ENCODE peak calls at places on chromosomes 7 and 10, in six cellular contexts. Q, O, J, W, R and B are unnamed samples.
A peak's percentile ranks its signal among the peaks of the same experiment; 100 is the strongest.

GRCh38 chr10:44293842-44294241 is 91.1 kb downstream of the CXCL12 start:
- DNase-seq in Q (no peak), O (no peak), J (no peak), W (no peak), R (peak; percentile 9), B (no peak)

GRCh38 chr7:143408686-143409551 is at the start of gene EPHA1:
- DNase-seq in Q (peak; percentile 83), O (no peak), J (peak; percentile 48), W (no peak), R (no peak), B (no peak)

GRCh38 chr7:45873355-45873754 is 473 bp upstream of the CCDC201 start:
- DNase-seq in Q (no peak), O (no peak), J (no peak), W (no peak), R (no peak), B (no peak)

GRCh38 chr10:20768849-20769248 is 128.3 kb downstream of the NEBL start:
- DNase-seq in Q (no peak), O (no peak), J (no peak), W (no peak), R (no peak), B (no peak)

GRCh38 chr7:80552304-80552703 is 40.4 kb upstream of the GNAT3 start:
- DNase-seq in Q (no peak), O (no peak), J (no peak), W (no peak), R (no peak), B (no peak)

GRCh38 chr7:22094413-22095304 is 149.0 kb upstream of the CDCA7L start:
- DNase-seq in Q (no peak), O (no peak), J (peak; percentile 35), W (no peak), R (no peak), B (no peak)

GRCh38 chr10:129849853-129850252 is 114.2 kb downstream of the EBF3 start:
- DNase-seq in Q (no peak), O (no peak), J (no peak), W (no peak), R (no peak), B (no peak)

GRCh38 chr7:108570146-108570755 is 577 bp downstream of the DNAJB9 start:
- DNase-seq in Q (no peak), O (peak; percentile 5), J (peak; percentile 87), W (no peak), R (peak; percentile 44), B (no peak)

GRCh38 chr10:126088144-126088543 is 191.8 kb downstream of the FANK1 start:
- DNase-seq in Q (no peak), O (no peak), J (peak; percentile 3), W (no peak), R (no peak), B (no peak)

GRCh38 chr7:4184653-4185052 is 497.4 kb upstream of the FOXK1 start:
- DNase-seq in Q (no peak), O (no peak), J (no peak), W (no peak), R (no peak), B (no peak)

GRCh38 chr10:27529010-27529783 is 25.1 kb downstream of the RAB18 start:
- DNase-seq in Q (no peak), O (no peak), J (peak; percentile 70), W (no peak), R (no peak), B (no peak)

GRCh38 chr7:122902751-122903495 is 16.7 kb upstream of the CADPS2 start:
- DNase-seq in Q (no peak), O (no peak), J (no peak), W (no peak), R (peak; percentile 21), B (no peak)

GRCh38 chr10:6097063-6097462 is 8.2 kb downstream of the RBM17 start:
- DNase-seq in Q (no peak), O (no peak), J (no peak), W (no peak), R (no peak), B (no peak)

GRCh38 chr10:79905322-79906314 is 43.3 kb downstream of the SFTPD start:
- DNase-seq in Q (no peak), O (no peak), J (no peak), W (no peak), R (no peak), B (no peak)

GRCh38 chr7:109179601-109180000 is 609.9 kb downstream of the DNAJB9 start:
- DNase-seq in Q (no peak), O (no peak), J (no peak), W (no peak), R (no peak), B (no peak)

GRCh38 chr10:93893646-93894515 is at the start of gene SLC35G1:
- DNase-seq in Q (peak; percentile 76), O (peak; percentile 82), J (peak; percentile 81), W (peak; percentile 26), R (peak; percentile 25), B (peak; percentile 84)

GRCh38 chr7:76191783-76192240 is 9.9 kb upstream of the SRRM3 start:
- DNase-seq in Q (peak; percentile 71), O (no peak), J (peak; percentile 62), W (no peak), R (peak; percentile 46), B (no peak)

GRCh38 chr10:125060851-125061556 is 99.4 kb downstream of the CTBP2 start:
- DNase-seq in Q (peak; percentile 85), O (no peak), J (peak; percentile 33), W (no peak), R (peak; percentile 35), B (no peak)

GRCh38 chr10:6128591-6129383 is 40.0 kb downstream of the RBM17 start:
- DNase-seq in Q (no peak), O (no peak), J (no peak), W (no peak), R (no peak), B (no peak)

GRCh38 chr7:47511698-47512370 is 70.1 kb downstream of the TNS3 start:
- DNase-seq in Q (no peak), O (no peak), J (no peak), W (no peak), R (no peak), B (no peak)

GRCh38 chr7:32039000-32039756 is 31.0 kb downstream of the PDE1C start:
- DNase-seq in Q (no peak), O (no peak), J (peak; percentile 0), W (no peak), R (peak; percentile 16), B (no peak)

GRCh38 chr10:31121797-31122586 is 90.3 kb upstream of the ZNF438 start:
- DNase-seq in Q (no peak), O (no peak), J (no peak), W (no peak), R (no peak), B (no peak)

GRCh38 chr7:146090023-146090645 is 26.5 kb upstream of the CNTNAP2 start:
- DNase-seq in Q (no peak), O (peak; percentile 5), J (peak; percentile 57), W (no peak), R (peak; percentile 8), B (no peak)

GRCh38 chr7:158080899-158081445 is 506.7 kb downstream of the PTPRN2 start:
- DNase-seq in Q (no peak), O (no peak), J (no peak), W (no peak), R (no peak), B (no peak)

GRCh38 chr7:159091480-159092475 is 52.9 kb downstream of the VIPR2 start:
- DNase-seq in Q (peak; percentile 40), O (no peak), J (no peak), W (no peak), R (no peak), B (no peak)

GRCh38 chr10:514137-514671 is 175.3 kb downstream of the DIP2C start:
- DNase-seq in Q (no peak), O (no peak), J (no peak), W (no peak), R (peak; percentile 70), B (no peak)

GRCh38 chr10:97185326-97186058 is at the start of gene SLIT1:
- DNase-seq in Q (peak; percentile 75), O (no peak), J (no peak), W (no peak), R (no peak), B (no peak)

GRCh38 chr7:12623885-12624498 is 53.5 kb downstream of the SCIN start:
- DNase-seq in Q (no peak), O (no peak), J (peak; percentile 49), W (no peak), R (no peak), B (no peak)

GRCh38 chr10:103096130-103096529 is 96.9 kb downstream of the NT5C2 start:
- DNase-seq in Q (no peak), O (no peak), J (no peak), W (no peak), R (no peak), B (no peak)
- TF ChIP-seq POLR2AphosphoS5 in Q (no peak), O (no peak), J (no peak), W (no peak), R (no peak), B (no peak)

DNA sequence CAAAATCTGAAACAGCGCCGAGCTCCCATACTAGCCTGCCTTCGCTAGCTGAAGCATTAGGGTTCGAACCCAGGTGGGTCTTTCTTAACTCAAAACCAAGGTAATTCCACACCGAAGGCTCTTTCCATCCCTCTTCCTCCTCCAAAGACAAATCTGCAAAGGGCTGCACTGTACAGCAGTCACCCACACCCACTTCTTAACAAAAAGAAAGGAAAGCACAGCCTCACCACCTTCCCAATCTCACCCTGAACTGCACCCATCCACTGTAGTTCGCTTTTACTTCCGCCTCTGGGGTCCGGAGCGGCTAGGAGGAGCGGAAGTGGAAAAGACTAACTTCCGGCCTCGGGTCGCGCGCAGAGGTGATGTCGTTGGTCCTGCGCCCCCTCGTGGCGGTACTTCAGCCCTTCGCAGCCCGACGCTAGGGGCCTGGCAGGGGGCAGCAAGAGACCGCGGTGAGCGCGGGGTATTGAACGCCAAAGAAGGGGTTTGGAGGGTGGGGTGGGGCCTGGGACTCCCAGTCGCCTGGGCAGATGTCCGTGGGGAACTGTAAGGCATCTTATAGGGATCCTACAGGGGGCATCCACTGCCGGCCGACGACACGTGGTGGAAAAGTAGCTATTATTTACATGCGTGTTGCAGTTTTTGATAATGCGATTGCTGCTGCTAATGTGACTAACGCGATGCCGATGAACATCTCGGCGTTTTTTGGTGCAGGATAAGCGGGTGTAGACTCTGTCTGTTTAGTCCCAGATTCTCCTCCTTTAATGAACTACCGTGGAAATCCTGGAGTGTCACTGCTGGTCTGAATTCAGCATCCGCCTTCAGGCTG is at the start of gene MTERF1:
- DNase-seq in Q (peak; percentile 95), O (peak; percentile 68), J (peak; percentile 98), W (peak; percentile 69), R (peak; percentile 86), B (peak; percentile 67)
- TF ChIP-seq POLR2A in Q (peak; percentile 91), O (peak; percentile 96), J (peak; percentile 98), W (peak; percentile 95), R (peak; percentile 88), B (peak; percentile 97)

GRCh38 chr7:79406371-79406770 is 47.1 kb downstream of the MAGI2 start:
- DNase-seq in Q (no peak), O (no peak), J (no peak), W (no peak), R (peak; percentile 3), B (no peak)
- TF ChIP-seq TAF1 in Q (no peak), O (no peak), J (no peak), W (no peak), R (no peak), B (no peak)

DNA sequence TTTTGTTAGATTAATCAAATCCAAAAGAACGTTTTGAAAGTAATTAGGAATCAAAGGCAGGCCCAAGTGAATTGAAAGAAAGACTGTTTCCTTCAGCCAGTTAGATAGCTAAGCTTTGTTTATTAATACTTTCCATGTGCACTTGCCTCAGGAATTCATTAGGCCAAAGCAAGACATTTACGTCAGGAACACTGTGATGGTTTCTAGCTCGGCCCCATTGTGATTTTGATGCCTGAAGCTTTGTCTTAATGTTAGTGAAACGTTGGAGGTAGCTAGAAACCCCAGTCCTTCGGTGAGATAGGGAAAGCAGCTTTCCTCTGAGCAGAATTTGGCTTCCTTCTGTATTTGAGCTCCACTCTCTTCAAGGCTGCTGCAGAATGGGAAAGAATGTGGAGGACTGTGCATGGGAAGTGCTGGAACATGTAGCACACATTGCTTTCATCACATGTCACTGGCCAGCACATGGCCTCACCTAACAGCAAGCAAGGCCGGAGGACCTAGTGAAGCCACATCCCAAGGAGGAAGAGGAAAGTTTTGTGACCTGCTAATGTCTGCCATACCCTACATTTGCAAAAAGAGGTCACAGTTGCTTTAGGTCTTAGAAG is 64.1 kb downstream of the PCGF5 start:
- DNase-seq in Q (no peak), O (no peak), J (no peak), W (no peak), R (no peak), B (no peak)
- TF ChIP-seq POLR2AphosphoS5 in Q (no peak), O (no peak), J (no peak), W (no peak), R (no peak), B (no peak)